ENCODE peak calls at places on chromosomes 7 and 10, in five cellular contexts. One of them, this sample, is unnamed.

GRCh38 chr7:50664461-50664922 is 99.3 kb upstream of the DDC start:
- DNase-seq in tibial nerve: no peak
- DNase-seq in ACHN: no peak
- DNase-seq in NCI-H460: no peak
- DNase-seq in colonic mucosa: no peak
- DNase-seq in this sample: no peak

GRCh38 chr10:86630079-86630478 is 24.3 kb upstream of the OPN4 start:
- DNase-seq in tibial nerve: no peak
- DNase-seq in ACHN: no peak
- DNase-seq in colonic mucosa: no peak
- DNase-seq in NCI-H460: no peak
- DNase-seq in this sample: no peak

GRCh38 chr10:110531687-110532086 is 34.0 kb downstream of the DUSP5 start:
- DNase-seq in NCI-H460: no peak
- DNase-seq in ACHN: no peak
- DNase-seq in colonic mucosa: no peak
- DNase-seq in tibial nerve: no peak
- DNase-seq in this sample: no peak

GRCh38 chr10:101602767-101603398 is 14.8 kb downstream of the DPCD start:
- DNase-seq in colonic mucosa: peak; percentile 69
- DNase-seq in tibial nerve: peak; percentile 61
- DNase-seq in ACHN: peak; percentile 80
- DNase-seq in NCI-H460: peak; percentile 71
- DNase-seq in this sample: peak; percentile 45

GRCh38 chr10:113480828-113481502 is 71.9 kb upstream of the HABP2 start:
- DNase-seq in colonic mucosa: no peak
- DNase-seq in tibial nerve: no peak
- DNase-seq in ACHN: no peak
- DNase-seq in NCI-H460: no peak
- DNase-seq in this sample: no peak

GRCh38 chr7:23266918-23267317 is 20.3 kb downstream of the GPNMB start:
- DNase-seq in NCI-H460: no peak
- DNase-seq in tibial nerve: no peak
- DNase-seq in colonic mucosa: no peak
- DNase-seq in ACHN: no peak
- DNase-seq in this sample: no peak

GRCh38 chr7:138014686-138015085 is 12.8 kb upstream of the CREB3L2 start:
- DNase-seq in tibial nerve: no peak
- DNase-seq in ACHN: no peak
- DNase-seq in colonic mucosa: no peak
- DNase-seq in NCI-H460: no peak
- DNase-seq in this sample: no peak

GRCh38 chr10:71712572-71713134 is 6.9 kb downstream of the C10orf105 start:
- DNase-seq in NCI-H460: no peak
- DNase-seq in colonic mucosa: no peak
- DNase-seq in tibial nerve: no peak
- DNase-seq in ACHN: no peak
- DNase-seq in this sample: peak; percentile 17

GRCh38 chr10:10891437-10891836 is 126.2 kb upstream of the CELF2 start:
- DNase-seq in ACHN: no peak
- DNase-seq in NCI-H460: no peak
- DNase-seq in tibial nerve: no peak
- DNase-seq in colonic mucosa: no peak
- DNase-seq in this sample: no peak

GRCh38 chr7:121428857-121429489 is 32.9 kb upstream of the FAM3C start:
- DNase-seq in colonic mucosa: no peak
- DNase-seq in tibial nerve: no peak
- DNase-seq in ACHN: peak; percentile 89
- DNase-seq in NCI-H460: no peak
- DNase-seq in this sample: no peak

GRCh38 chr7:26305048-26305868 is 13.6 kb downstream of the SNX10 start:
- DNase-seq in tibial nerve: no peak
- DNase-seq in NCI-H460: no peak
- DNase-seq in colonic mucosa: no peak
- DNase-seq in ACHN: peak; percentile 82
- DNase-seq in this sample: no peak

GRCh38 chr7:46352335-46352954 is 431.4 kb upstream of the IGFBP3 start:
- DNase-seq in colonic mucosa: no peak
- DNase-seq in ACHN: peak; percentile 74
- DNase-seq in tibial nerve: peak; percentile 49
- DNase-seq in NCI-H460: peak; percentile 52
- DNase-seq in this sample: no peak

GRCh38 chr7:34900891-34901493 is 136.3 kb downstream of the DPY19L1 start:
- DNase-seq in colonic mucosa: no peak
- DNase-seq in NCI-H460: no peak
- DNase-seq in ACHN: peak; percentile 47
- DNase-seq in tibial nerve: no peak
- DNase-seq in this sample: no peak

GRCh38 chr10:58258977-58259692 is 8.6 kb downstream of the IPMK start:
- DNase-seq in colonic mucosa: no peak
- DNase-seq in NCI-H460: no peak
- DNase-seq in tibial nerve: no peak
- DNase-seq in ACHN: no peak
- DNase-seq in this sample: no peak

GRCh38 chr10:13913890-13914289 is 327.1 kb downstream of the PRPF18 start:
- DNase-seq in ACHN: no peak
- DNase-seq in colonic mucosa: no peak
- DNase-seq in NCI-H460: no peak
- DNase-seq in tibial nerve: no peak
- DNase-seq in this sample: no peak

GRCh38 chr7:7956531-7957221 is 11.9 kb upstream of the GLCCI1 start:
- DNase-seq in ACHN: no peak
- DNase-seq in tibial nerve: no peak
- DNase-seq in colonic mucosa: no peak
- DNase-seq in NCI-H460: no peak
- DNase-seq in this sample: no peak

GRCh38 chr7:31067491-31067890 is 15.4 kb downstream of the ADCYAP1R1 start:
- DNase-seq in tibial nerve: no peak
- DNase-seq in NCI-H460: no peak
- DNase-seq in colonic mucosa: no peak
- DNase-seq in ACHN: no peak
- DNase-seq in this sample: no peak

GRCh38 chr7:92682324-92682723 is 92.1 kb upstream of the FAM133B start:
- DNase-seq in NCI-H460: no peak
- DNase-seq in colonic mucosa: no peak
- DNase-seq in tibial nerve: no peak
- DNase-seq in ACHN: no peak
- DNase-seq in this sample: no peak

GRCh38 chr7:44064791-44065430 is 456 bp downstream of the PGAM2 start:
- DNase-seq in NCI-H460: no peak
- DNase-seq in ACHN: no peak
- DNase-seq in colonic mucosa: no peak
- DNase-seq in tibial nerve: no peak
- DNase-seq in this sample: no peak

GRCh38 chr10:18340496-18341051 is 200.3 kb downstream of the CACNB2 start:
- DNase-seq in tibial nerve: no peak
- DNase-seq in NCI-H460: no peak
- DNase-seq in colonic mucosa: no peak
- DNase-seq in ACHN: peak; percentile 3
- DNase-seq in this sample: no peak

GRCh38 chr7:146902728-146903127 is 786.1 kb downstream of the CNTNAP2 start:
- DNase-seq in colonic mucosa: no peak
- DNase-seq in ACHN: peak; percentile 58
- DNase-seq in tibial nerve: no peak
- DNase-seq in NCI-H460: no peak
- DNase-seq in this sample: no peak

GRCh38 chr10:97278491-97278989 is 13.9 kb downstream of the ARHGAP19 start:
- DNase-seq in tibial nerve: no peak
- DNase-seq in colonic mucosa: no peak
- DNase-seq in ACHN: peak; percentile 67
- DNase-seq in NCI-H460: peak; percentile 67
- DNase-seq in this sample: no peak

GRCh38 chr7:1839701-1840100 is 169.6 kb downstream of the ELFN1 start:
- DNase-seq in colonic mucosa: no peak
- DNase-seq in tibial nerve: no peak
- DNase-seq in ACHN: no peak
- DNase-seq in NCI-H460: no peak
- DNase-seq in this sample: no peak

GRCh38 chr10:21722209-21722608 is 188.2 kb downstream of the MLLT10 start:
- DNase-seq in tibial nerve: no peak
- DNase-seq in colonic mucosa: no peak
- DNase-seq in ACHN: no peak
- DNase-seq in NCI-H460: no peak
- DNase-seq in this sample: no peak

GRCh38 chr10:106571216-106571954 is 593.1 kb downstream of the SORCS1 start:
- DNase-seq in ACHN: peak; percentile 41
- DNase-seq in colonic mucosa: no peak
- DNase-seq in NCI-H460: peak; percentile 70
- DNase-seq in tibial nerve: peak; percentile 13
- DNase-seq in this sample: no peak

GRCh38 chr7:148983220-148984146 is 44.8 kb downstream of the PDIA4 start:
- DNase-seq in ACHN: peak; percentile 87
- DNase-seq in NCI-H460: peak; percentile 62
- DNase-seq in colonic mucosa: peak; percentile 38
- DNase-seq in tibial nerve: peak; percentile 55
- DNase-seq in this sample: peak; percentile 79

GRCh38 chr7:106071999-106072714 is 40.0 kb downstream of the SYPL1 start:
- DNase-seq in tibial nerve: no peak
- DNase-seq in colonic mucosa: peak; percentile 70
- DNase-seq in ACHN: no peak
- DNase-seq in NCI-H460: no peak
- DNase-seq in this sample: no peak

GRCh38 chr10:34954142-34954541 is 136.0 kb downstream of the CUL2 start:
- DNase-seq in tibial nerve: no peak
- DNase-seq in ACHN: no peak
- DNase-seq in NCI-H460: no peak
- DNase-seq in colonic mucosa: peak; percentile 92
- DNase-seq in this sample: no peak

GRCh38 chr7:47088329-47089067 is 493.4 kb downstream of the TNS3 start:
- DNase-seq in ACHN: peak; percentile 79
- DNase-seq in colonic mucosa: peak; percentile 37
- DNase-seq in NCI-H460: peak; percentile 56
- DNase-seq in tibial nerve: peak; percentile 62
- DNase-seq in this sample: no peak

GRCh38 chr10:103911021-103911459 is 6.9 kb downstream of the STN1 start:
- DNase-seq in colonic mucosa: no peak
- DNase-seq in NCI-H460: no peak
- DNase-seq in tibial nerve: no peak
- DNase-seq in ACHN: no peak
- DNase-seq in this sample: peak; percentile 32

GRCh38 chr7:135919071-135919841 is 57.9 kb downstream of the MTPN start:
- DNase-seq in NCI-H460: no peak
- DNase-seq in colonic mucosa: no peak
- DNase-seq in ACHN: no peak
- DNase-seq in tibial nerve: no peak
- DNase-seq in this sample: no peak

GRCh38 chr10:62688971-62689700 is 115.4 kb upstream of the ADO start:
- DNase-seq in NCI-H460: no peak
- DNase-seq in tibial nerve: no peak
- DNase-seq in ACHN: no peak
- DNase-seq in colonic mucosa: no peak
- DNase-seq in this sample: no peak

GRCh38 chr7:148575640-148576411 is 14.7 kb upstream of the C7orf33 start:
- DNase-seq in colonic mucosa: peak; percentile 69
- DNase-seq in ACHN: peak; percentile 75
- DNase-seq in NCI-H460: peak; percentile 55
- DNase-seq in tibial nerve: peak; percentile 76
- DNase-seq in this sample: peak; percentile 55

GRCh38 chr7:38585551-38585950 is 45.6 kb downstream of the AMPH start:
- DNase-seq in ACHN: no peak
- DNase-seq in NCI-H460: no peak
- DNase-seq in tibial nerve: no peak
- DNase-seq in colonic mucosa: no peak
- DNase-seq in this sample: no peak

This sample was measured in effector CD4-positive, alpha-beta T cell.